ENCODE peak calls at places on chromosomes 11 and 22, in five cellular contexts. Y, B, U, I and R are unnamed samples.

GRCh38 chr22:24768537-24769374 is 5.8 kb downstream of the PIWIL3 start:
- DNase-seq in Y (no peak), B (no peak), U (peak), I (peak), R (peak)

GRCh38 chr11:9757809-9758675 is 94.2 kb downstream of the SWAP70 start:
- DNase-seq in Y (peak), B (peak), U (peak), I (peak), R (peak)

GRCh38 chr22:41238570-41239442 is 1.9 kb downstream of the CHADL start:
- DNase-seq in Y (no peak), B (no peak), U (no peak), I (no peak), R (no peak)

GRCh38 chr22:29689201-29689871 is 30.5 kb upstream of the CABP7 start:
- DNase-seq in Y (no peak), B (no peak), U (peak), I (no peak), R (no peak)

GRCh38 chr22:45905924-45906865 is 70.8 kb downstream of the WNT7B start:
- DNase-seq in Y (peak), B (no peak), U (no peak), I (no peak), R (no peak)

GRCh38 chr22:20440637-20441591 is 3.3 kb upstream of the SCARF2 start:
- DNase-seq in Y (peak), B (no peak), U (no peak), I (no peak), R (no peak)

GRCh38 chr11:45102361-45102809 is 44.1 kb upstream of the PRDM11 start:
- DNase-seq in Y (no peak), B (no peak), U (no peak), I (peak), R (peak)

GRCh38 chr11:492416-493226 is 14.4 kb downstream of the RNH1 start:
- DNase-seq in Y (no peak), B (no peak), U (peak), I (peak), R (no peak)

GRCh38 chr11:7143908-7144307 is 55.1 kb downstream of the RBMXL2 start:
- DNase-seq in Y (no peak), B (no peak), U (peak), I (no peak), R (no peak)

GRCh38 chr11:65014146-65014960 is at the start of gene ARL2:
- DNase-seq in Y (no peak), B (peak), U (peak), I (no peak), R (no peak)

GRCh38 chr11:81658722-81659121 is 1074.9 kb downstream of the FAM181B start:
- DNase-seq in Y (no peak), B (no peak), U (no peak), I (no peak), R (no peak)

GRCh38 chr11:114846040-114846791 is 167.9 kb downstream of the NXPE2 start:
- DNase-seq in Y (no peak), B (peak), U (peak), I (no peak), R (no peak)

GRCh38 chr11:47466701-47467250 is 17.8 kb upstream of the RAPSN start:
- DNase-seq in Y (peak), B (peak), U (peak), I (no peak), R (no peak)

GRCh38 chr22:26892401-26893033 is 235.1 kb downstream of the MIAT start:
- DNase-seq in Y (peak), B (no peak), U (peak), I (no peak), R (no peak)

GRCh38 chr11:1889941-1890855 is 1.5 kb downstream of the PRR33 start:
- DNase-seq in Y (peak), B (no peak), U (no peak), I (no peak), R (peak)

GRCh38 chr11:62671272-62671603 is 235 bp upstream of the UQCC3 start:
- DNase-seq in Y (no peak), B (no peak), U (no peak), I (no peak), R (no peak)

GRCh38 chr11:126613272-126613671 is 257.8 kb downstream of the ST3GAL4 start:
- DNase-seq in Y (no peak), B (no peak), U (no peak), I (no peak), R (no peak)

GRCh38 chr11:18313985-18314763 is 7.8 kb downstream of the HPS5 start:
- DNase-seq in Y (no peak), B (no peak), U (no peak), I (no peak), R (no peak)

GRCh38 chr11:72352859-72353551 is 81.3 kb downstream of the CLPB start:
- DNase-seq in Y (no peak), B (no peak), U (no peak), I (no peak), R (no peak)